ENCODE peak calls at places on chromosomes 6 and 20, in four cellular contexts. E is HEK293T, W is caudate nucleus, H is ecto neural progenitor cell. T is an unnamed sample.

GRCh38 chr6:122571888-122572287 is 38.3 kb upstream of the PKIB start:
- DNase-seq in E (no peak), W (no peak), H (no peak), T (no peak)

GRCh38 chr20:46651091-46651962 is at the start of gene SLC13A3:
- DNase-seq in E (no peak), W (no peak), H (peak), T (no peak)

GRCh38 chr6:81606965-81607381 is 145.5 kb downstream of the TENT5A start:
- DNase-seq in E (no peak), W (no peak), H (no peak), T (peak)

GRCh38 chr20:10217517-10218410 is 866 bp upstream of the SNAP25 start:
- DNase-seq in E (peak), W (peak), H (peak), T (no peak)

GRCh38 chr6:125104425-125104824 is 49.1 kb upstream of the TPD52L1 start:
- DNase-seq in E (peak), W (no peak), H (no peak), T (peak)

GRCh38 chr6:36718560-36718959 is 20.9 kb downstream of the RAB44 start:
- DNase-seq in E (no peak), W (no peak), H (no peak), T (no peak)

GRCh38 chr20:17819395-17820093 is 119.8 kb downstream of the BANF2 start:
- DNase-seq in E (no peak), W (no peak), H (no peak), T (no peak)

GRCh38 chr6:90216081-90216977 is 80.3 kb downstream of the BACH2 start:
- DNase-seq in E (peak), W (no peak), H (no peak), T (no peak)

GRCh38 chr6:163376167-163376566 is 38.4 kb upstream of the QKI start:
- DNase-seq in E (no peak), W (no peak), H (no peak), T (no peak)

GRCh38 chr6:123030292-123030691 is 34.3 kb downstream of the CLVS2 start:
- DNase-seq in E (no peak), W (no peak), H (no peak), T (no peak)

GRCh38 chr6:161374971-161375873 is 101.4 kb upstream of the AGPAT4 start:
- DNase-seq in E (peak), W (no peak), H (no peak), T (no peak)

GRCh38 chr6:128443553-128443952 is 76.8 kb downstream of the PTPRK start:
- DNase-seq in E (no peak), W (no peak), H (no peak), T (no peak)

GRCh38 chr6:56259163-56259562 is 11.8 kb upstream of the COL21A1 start:
- DNase-seq in E (no peak), W (no peak), H (no peak), T (no peak)

GRCh38 chr20:41697861-41698559 is 79.8 kb upstream of the CHD6 start:
- DNase-seq in E (peak), W (no peak), H (no peak), T (no peak)

GRCh38 chr6:156809034-156809433 is 31.9 kb downstream of the ARID1B start:
- DNase-seq in E (no peak), W (no peak), H (no peak), T (peak)

GRCh38 chr6:43979525-43979924 is 147.7 kb downstream of the MRPL14 start:
- DNase-seq in E (no peak), W (no peak), H (no peak), T (no peak)

GRCh38 chr6:150622476-150622875 is 22.8 kb downstream of the PLEKHG1 start:
- DNase-seq in E (no peak), W (no peak), H (no peak), T (no peak)

GRCh38 chr6:51472745-51473483 is 614.5 kb downstream of the PKHD1 start:
- DNase-seq in E (no peak), W (no peak), H (no peak), T (no peak)

GRCh38 chr6:38782616-38783015 is 67.5 kb downstream of the DNAH8 start:
- DNase-seq in E (no peak), W (no peak), H (no peak), T (no peak)

GRCh38 chr6:98036344-98036743 is 753.3 kb upstream of the MMS22L start:
- DNase-seq in E (no peak), W (no peak), H (no peak), T (no peak)

GRCh38 chr20:64106435-64106961 is 867 bp downstream of the NPBWR2 start:
- DNase-seq in E (no peak), W (no peak), H (no peak), T (no peak)

GRCh38 chr20:15547109-15547508 is 1026.1 kb downstream of the KIF16B start:
- DNase-seq in E (no peak), W (no peak), H (no peak), T (no peak)

GRCh38 chr20:45221076-45221475 is at the start of gene SEMG2:
- DNase-seq in E (no peak), W (no peak), H (no peak), T (no peak)

GRCh38 chr6:1362643-1363042 is 26.7 kb upstream of the FOXF2 start:
- DNase-seq in E (no peak), W (no peak), H (no peak), T (no peak)

GRCh38 chr6:116866281-116866871 is 10.7 kb upstream of the RFX6 start:
- DNase-seq in E (no peak), W (no peak), H (no peak), T (no peak)

GRCh38 chr6:137904822-137905617 is 38.0 kb downstream of the TNFAIP3 start:
- DNase-seq in E (no peak), W (no peak), H (no peak), T (no peak)

GRCh38 chr6:170111816-170112582 is 178.9 kb downstream of the DLL1 start:
- DNase-seq in E (no peak), W (no peak), H (peak), T (no peak)

GRCh38 chr6:19317587-19317986 is 519.6 kb upstream of the ID4 start:
- DNase-seq in E (no peak), W (no peak), H (no peak), T (no peak)

GRCh38 chr6:4664117-4664626 is 112.0 kb upstream of the CDYL start:
- DNase-seq in E (no peak), W (no peak), H (peak), T (peak)

GRCh38 chr20:48875914-48876240 is 45.6 kb upstream of the ARFGEF2 start:
- DNase-seq in E (no peak), W (no peak), H (no peak), T (no peak)

GRCh38 chr20:47464380-47465101 is 37.1 kb upstream of the NCOA3 start:
- DNase-seq in E (peak), W (no peak), H (no peak), T (peak)

GRCh38 chr20:32456869-32457421 is 98.8 kb downstream of the ASXL1 start:
- DNase-seq in E (peak), W (no peak), H (peak), T (no peak)

GRCh38 chr6:30882764-30883475 is 1.4 kb upstream of the DDR1 start:
- DNase-seq in E (no peak), W (no peak), H (peak), T (no peak)